ENCODE peak calls at places on chromosomes 12 and 14, in ten cellular contexts. X is activated CD8-positive, alpha-beta T cell treated with anti-CD3 and anti-CD28 coated beads, Interleukin-2, amount 10 ng/mL, durations not matched to agents 7 days and 5 days; F is MM.1S; V is amygdala; R is ovary; K is NCI-H460; O is stimulated activated naive CD4-positive, alpha-beta T cell; Q is CD8-positive, alpha-beta memory T cell; I is A172; U is activated naive CD8-positive, alpha-beta T cell treated with anti-CD3 and anti-CD28 coated beads, Interleukin-2, amount 50 U/mL, for 24 hours. W is an unnamed sample.

GRCh38 chr14:99040711-99041110 is 231.3 kb downstream of the BCL11B start:
- DNase-seq in K (no peak), I (no peak), O (no peak), F (no peak), Q (no peak), V (no peak), X (no peak), R (no peak), U (no peak), W (no peak)

GRCh38 chr14:35051796-35052195 is 5.7 kb downstream of the FAM177A1 start:
- DNase-seq in U (no peak), R (no peak), K (no peak), I (no peak), X (no peak), O (no peak), Q (no peak), F (no peak), V (no peak), W (peak; percentile 37)

GRCh38 chr12:122399254-122399591 is 23.2 kb downstream of the CLIP1 start:
- DNase-seq in K (no peak), X (no peak), Q (no peak), I (no peak), V (no peak), R (no peak), U (no peak), F (no peak), O (no peak), W (no peak)

GRCh38 chr14:90785474-90785873 is 30.8 kb downstream of the TTC7B start:
- DNase-seq in V (no peak), U (no peak), Q (no peak), F (no peak), I (peak; percentile 65), K (no peak), O (no peak), R (no peak), X (no peak), W (peak; percentile 63)

GRCh38 chr12:69649529-69649928 is 38.8 kb upstream of the LRRC10 start:
- DNase-seq in U (no peak), O (no peak), X (no peak), V (no peak), Q (no peak), R (no peak), I (no peak), F (no peak), K (no peak), W (peak; percentile 8)

GRCh38 chr14:37170993-37171392 is 1.4 kb downstream of the SLC25A21 start:
- DNase-seq in U (no peak), O (no peak), I (no peak), R (no peak), Q (no peak), K (no peak), V (no peak), X (no peak), F (no peak), W (no peak)

GRCh38 chr14:68709007-68709406 is 83.9 kb downstream of the ZFP36L1 start:
- DNase-seq in U (no peak), V (no peak), O (no peak), F (no peak), K (no peak), Q (no peak), R (no peak), I (no peak), X (no peak), W (no peak)

GRCh38 chr14:105947599-105947998 is 421.2 kb downstream of the TMEM121 start:
- DNase-seq in Q (no peak), O (no peak), F (no peak), I (no peak), R (no peak), K (no peak), X (no peak), V (no peak), U (no peak), W (no peak)

GRCh38 chr14:61514006-61514830 is 181.1 kb upstream of the HIF1A start:
- DNase-seq in R (no peak), O (no peak), V (no peak), K (no peak), U (no peak), F (no peak), I (no peak), Q (no peak), X (no peak), W (no peak)

GRCh38 chr14:89957791-89958190 is 2.1 kb downstream of the TDP1 start:
- DNase-seq in K (no peak), U (no peak), I (peak; percentile 44), R (no peak), Q (no peak), V (no peak), F (no peak), O (no peak), X (no peak), W (no peak)

GRCh38 chr14:94115631-94116030 is 5.1 kb downstream of the IFI27 start:
- DNase-seq in Q (no peak), K (no peak), I (no peak), F (no peak), V (no peak), O (no peak), R (peak; percentile 30), X (no peak), U (no peak), W (no peak)

GRCh38 chr12:84554199-84554723 is 358.3 kb downstream of the SLC6A15 start:
- DNase-seq in R (no peak), K (no peak), O (no peak), I (no peak), F (no peak), X (no peak), Q (no peak), U (no peak), V (no peak), W (no peak)

GRCh38 chr14:50620341-50620740 is 47.8 kb downstream of the SAV1 start:
- DNase-seq in F (no peak), I (no peak), X (no peak), Q (no peak), U (no peak), K (no peak), R (no peak), O (no peak), V (no peak), W (no peak)

GRCh38 chr14:96797943-96798349 is 764 bp downstream of the VRK1 start:
- DNase-seq in O (no peak), I (no peak), X (peak; percentile 66), K (no peak), Q (peak; percentile 13), U (peak; percentile 25), R (peak; percentile 32), V (no peak), F (peak; percentile 17), W (no peak)

GRCh38 chr12:90163975-90164374 is 455.3 kb upstream of the ATP2B1 start:
- DNase-seq in F (no peak), U (no peak), I (no peak), Q (no peak), O (no peak), V (no peak), R (no peak), K (peak; percentile 31), X (no peak), W (peak; percentile 22)

W was measured in SK-MEL-5.